ENCODE peak calls at places on chromosomes 11 and 22, in four cellular contexts. One of them, this sample, is unnamed.

GRCh38 chr11:118156531-118157185 is 4.0 kb upstream of the SCN4B start:
- DNase-seq in choroid plexus epithelial cell: no peak
- DNase-seq in stromal cell of bone marrow: no peak
- DNase-seq in NCI-H510A treated with DMSO at 0.1 percent for 48 hours: peak
- DNase-seq in this sample: no peak

GRCh38 chr11:134050541-134051383 is 18.1 kb upstream of the JAM3 start:
- DNase-seq in choroid plexus epithelial cell: peak
- DNase-seq in NCI-H510A treated with DMSO at 0.1 percent for 48 hours: peak
- DNase-seq in stromal cell of bone marrow: peak
- DNase-seq in this sample: no peak

GRCh38 chr11:37449146-37449545 is 851.1 kb upstream of the RAG2 start:
- DNase-seq in NCI-H510A treated with DMSO at 0.1 percent for 48 hours: peak
- DNase-seq in stromal cell of bone marrow: peak
- DNase-seq in choroid plexus epithelial cell: peak
- DNase-seq in this sample: peak

GRCh38 chr22:46077669-46078099 is 72.6 kb upstream of the PPARA start:
- DNase-seq in choroid plexus epithelial cell: no peak
- DNase-seq in stromal cell of bone marrow: no peak
- DNase-seq in NCI-H510A treated with DMSO at 0.1 percent for 48 hours: no peak
- DNase-seq in this sample: no peak

GRCh38 chr11:57387284-57388030 is 3.0 kb downstream of the PRG2 start:
- DNase-seq in choroid plexus epithelial cell: peak
- DNase-seq in NCI-H510A treated with DMSO at 0.1 percent for 48 hours: no peak
- DNase-seq in stromal cell of bone marrow: no peak
- DNase-seq in this sample: no peak

GRCh38 chr22:38631724-38632123 is 24.5 kb downstream of the FAM227A start:
- DNase-seq in choroid plexus epithelial cell: no peak
- DNase-seq in NCI-H510A treated with DMSO at 0.1 percent for 48 hours: no peak
- DNase-seq in stromal cell of bone marrow: no peak
- DNase-seq in this sample: no peak

GRCh38 chr22:47309476-47309875 is 547.0 kb downstream of the TBC1D22A start:
- DNase-seq in stromal cell of bone marrow: no peak
- DNase-seq in NCI-H510A treated with DMSO at 0.1 percent for 48 hours: no peak
- DNase-seq in choroid plexus epithelial cell: no peak
- DNase-seq in this sample: no peak

GRCh38 chr22:41524283-41524682 is 20.0 kb downstream of the POLR3H start:
- DNase-seq in NCI-H510A treated with DMSO at 0.1 percent for 48 hours: no peak
- DNase-seq in stromal cell of bone marrow: no peak
- DNase-seq in choroid plexus epithelial cell: peak
- DNase-seq in this sample: peak

GRCh38 chr11:125429174-125429707 is 66.8 kb downstream of the FEZ1 start:
- DNase-seq in choroid plexus epithelial cell: peak
- DNase-seq in stromal cell of bone marrow: peak
- DNase-seq in NCI-H510A treated with DMSO at 0.1 percent for 48 hours: no peak
- DNase-seq in this sample: no peak

GRCh38 chr11:76783294-76783900 is at the start of gene TSKU:
- DNase-seq in stromal cell of bone marrow: no peak
- DNase-seq in choroid plexus epithelial cell: no peak
- DNase-seq in NCI-H510A treated with DMSO at 0.1 percent for 48 hours: no peak
- DNase-seq in this sample: no peak

GRCh38 chr11:69546735-69547370 is 65.4 kb downstream of the LINC01488 start:
- DNase-seq in choroid plexus epithelial cell: no peak
- DNase-seq in NCI-H510A treated with DMSO at 0.1 percent for 48 hours: no peak
- DNase-seq in stromal cell of bone marrow: no peak
- DNase-seq in this sample: no peak